ENCODE peak calls at places on chromosomes 16 and 17, in six cellular contexts. Y is SK-N-SH, K is breast epithelium, M is heart right ventricle, N is neural progenitor cell, L is esophagus squamous epithelium. Q is an unnamed sample.

GRCh38 chr17:81917565-81918332 is at the start of gene SIRT7:
- DNase-seq in N (peak; percentile 93), M (peak; percentile 65), L (no peak), Y (peak; percentile 100), K (no peak), Q (peak; percentile 76)

GRCh38 chr16:88640039-88640495 is 1.7 kb downstream of the IL17C start:
- DNase-seq in Y (no peak), M (no peak), K (no peak), N (no peak), L (no peak), Q (no peak)

GRCh38 chr17:69447726-69448125 is 33.2 kb downstream of the MAP2K6 start:
- DNase-seq in N (no peak), Y (no peak), L (no peak), K (no peak), M (peak; percentile 24), Q (peak; percentile 9)

GRCh38 chr17:13957636-13958035 is 111.7 kb upstream of the COX10 start:
- DNase-seq in Y (no peak), N (no peak), K (no peak), L (no peak), M (no peak), Q (no peak)

GRCh38 chr17:17077861-17078732 is 35.8 kb downstream of the MPRIP start:
- DNase-seq in L (no peak), K (peak; percentile 52), N (no peak), Y (no peak), M (no peak), Q (no peak)

GRCh38 chr17:41910701-41911391 is 7.9 kb downstream of the ACLY start:
- DNase-seq in M (no peak), Y (no peak), K (no peak), L (no peak), N (no peak), Q (no peak)

GRCh38 chr17:75899767-75900468 is 3.2 kb upstream of the TRIM65 start:
- DNase-seq in Y (no peak), K (no peak), M (no peak), L (no peak), N (peak; percentile 1), Q (no peak)

GRCh38 chr17:64183815-64184397 is 54.0 kb upstream of the ERN1 start:
- DNase-seq in Y (no peak), N (no peak), M (no peak), K (no peak), L (no peak), Q (no peak)

GRCh38 chr17:29914819-29915537 is 15.1 kb downstream of the SSH2 start:
- DNase-seq in N (no peak), M (no peak), Y (no peak), K (no peak), L (no peak), Q (no peak)

GRCh38 chr16:84571010-84571409 is 46.9 kb downstream of the COTL1 start:
- DNase-seq in K (no peak), L (no peak), N (no peak), Y (no peak), M (no peak), Q (no peak)

GRCh38 chr17:74888440-74888839 is 5.0 kb downstream of the FADS6 start:
- DNase-seq in N (no peak), Y (no peak), L (no peak), K (no peak), M (no peak), Q (no peak)

GRCh38 chr16:53745753-53746258 is 41.9 kb downstream of the FTO start:
- DNase-seq in K (no peak), Y (no peak), N (no peak), L (no peak), M (no peak), Q (no peak)

GRCh38 chr16:88854306-88855111 is 2.2 kb downstream of the GALNS start:
- DNase-seq in L (no peak), M (no peak), Y (no peak), N (no peak), K (no peak), Q (no peak)

GRCh38 chr16:2810651-2811050 is 6.4 kb upstream of the PRSS21 start:
- DNase-seq in Y (no peak), K (peak; percentile 28), L (no peak), N (no peak), M (no peak), Q (no peak)

GRCh38 chr17:82301300-82301915 is 16.0 kb downstream of the CD7 start:
- DNase-seq in Y (peak; percentile 52), N (no peak), L (no peak), M (no peak), K (no peak), Q (no peak)

GRCh38 chr16:85026696-85027095 is 899 bp upstream of the KIAA0513 start:
- DNase-seq in L (no peak), M (no peak), K (no peak), N (no peak), Y (no peak), Q (no peak)

GRCh38 chr16:54929090-54930033 is 1.3 kb upstream of the IRX5 start:
- DNase-seq in N (peak; percentile 100), K (peak; percentile 100), M (peak; percentile 100), Y (peak; percentile 92), L (peak; percentile 82), Q (peak; percentile 96)

GRCh38 chr16:58658796-58659211 is 25.8 kb downstream of the SLC38A7 start:
- DNase-seq in K (no peak), L (no peak), N (no peak), M (no peak), Y (no peak), Q (no peak)

GRCh38 chr16:67915831-67916723 is 15.6 kb downstream of the CTRL start:
- DNase-seq in Y (peak; percentile 58), N (no peak), L (no peak), M (no peak), K (no peak), Q (no peak)

GRCh38 chr17:19897901-19898300 is 30.2 kb upstream of the ULK2 start:
- DNase-seq in L (no peak), M (no peak), Y (no peak), K (no peak), N (peak; percentile 3), Q (no peak)

GRCh38 chr17:58314706-58315015 is 13.9 kb downstream of the TSPOAP1 start:
- DNase-seq in L (no peak), K (no peak), M (no peak), Y (peak; percentile 8), N (no peak), Q (no peak)

GRCh38 chr17:70028397-70028796 is 46.6 kb upstream of the KCNJ16 start:
- DNase-seq in Y (no peak), M (no peak), N (no peak), L (no peak), K (no peak), Q (no peak)

DNA sequence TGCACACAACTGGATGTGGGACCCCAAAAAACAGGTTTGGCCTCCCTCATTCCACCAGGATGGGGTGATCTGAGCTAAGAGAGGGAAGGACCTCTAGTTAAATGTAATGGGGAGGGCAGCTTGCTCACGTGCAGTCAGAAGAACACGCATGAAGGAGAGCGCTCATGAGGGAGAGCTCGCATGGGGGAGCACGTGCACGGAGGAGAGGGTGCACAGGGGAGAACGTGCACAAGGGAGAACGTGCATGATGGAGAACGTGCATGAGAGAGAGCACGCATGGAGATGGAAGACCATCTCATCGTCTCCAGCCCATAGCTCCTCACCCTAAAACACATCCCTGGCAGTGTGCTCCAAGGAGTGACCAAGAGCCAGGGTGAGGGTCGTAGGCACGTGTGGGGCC is 141.2 kb downstream of the RBFOX3 start:
- DNase-seq in L (no peak), Y (no peak), K (no peak), N (no peak), M (no peak), Q (no peak)
- H3K27ac ChIP-seq in L (no peak overlapping the region), Y (no peak overlapping the region), K (no peak overlapping the region), N (no peak overlapping the region), M (no peak overlapping the region), Q (no peak overlapping the region)

GRCh38 chr17:53630115-53630514 is 192.6 kb upstream of the KIF2B start:
- DNase-seq in M (no peak), Y (no peak), K (no peak), L (no peak), N (peak; percentile 51), Q (no peak)

GRCh38 chr17:53629188-53629587 is 193.5 kb upstream of the KIF2B start:
- DNase-seq in Y (no peak), M (no peak), K (no peak), L (no peak), N (no peak), Q (no peak)

GRCh38 chr17:53626286-53626685 is 196.4 kb upstream of the KIF2B start:
- DNase-seq in M (no peak), Y (no peak), K (no peak), N (no peak), L (no peak), Q (no peak)

GRCh38 chr17:53627511-53627910 is 195.2 kb upstream of the KIF2B start:
- DNase-seq in K (no peak), M (no peak), Y (no peak), L (no peak), N (no peak), Q (no peak)

DNA sequence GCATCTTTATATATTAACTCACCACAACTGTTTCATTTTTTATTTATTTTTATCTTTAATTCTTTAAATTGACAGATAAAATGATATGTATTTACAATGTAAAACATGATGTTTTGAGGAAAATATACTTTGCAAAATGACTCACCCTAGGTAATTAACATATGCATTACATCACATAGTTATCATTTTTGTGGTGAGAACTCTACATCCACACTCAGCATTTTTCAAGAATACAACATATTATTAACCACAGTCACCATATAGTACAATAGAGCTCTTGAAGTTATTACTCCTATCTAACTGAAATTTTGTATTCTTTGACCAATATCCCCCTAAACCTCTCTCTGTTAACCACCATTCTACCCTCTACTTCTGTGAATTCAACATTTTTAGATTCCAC is 194.7 kb upstream of the KIF2B start:
- DNase-seq in N (no peak), M (no peak), K (no peak), Y (no peak), L (no peak), Q (no peak)
- H3K27ac ChIP-seq in N (no peak overlapping the region), M (no peak overlapping the region), K (no peak overlapping the region), Y (no peak overlapping the region), L (no peak overlapping the region), Q (no peak overlapping the region)

DNA sequence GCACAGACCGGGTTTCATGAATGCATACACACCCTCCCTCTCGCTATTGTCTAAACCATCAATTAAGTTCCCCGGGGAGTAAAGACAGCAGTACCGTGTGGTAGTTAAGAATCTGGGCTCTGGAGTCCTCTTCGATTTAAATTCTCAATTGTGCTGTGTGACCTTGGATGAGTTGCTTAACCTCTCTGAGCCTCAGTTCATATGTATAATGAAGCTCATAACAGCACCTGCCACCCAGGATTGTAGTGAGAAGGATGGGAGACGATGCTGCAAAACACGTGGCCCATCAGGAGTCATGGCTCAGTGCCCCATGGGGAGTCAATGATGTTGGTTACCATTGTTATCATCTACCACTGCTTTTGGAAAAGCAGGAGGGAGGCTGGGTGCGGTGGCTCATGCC is 34.5 kb upstream of the KDM8 start:
- DNase-seq in N (no peak), L (no peak), M (no peak), K (no peak), Y (no peak), Q (no peak)
- H3K27ac ChIP-seq in N (no peak overlapping the region), L (no peak overlapping the region), M (no peak overlapping the region), K (no peak overlapping the region), Y (no peak overlapping the region), Q (no peak overlapping the region)

DNA sequence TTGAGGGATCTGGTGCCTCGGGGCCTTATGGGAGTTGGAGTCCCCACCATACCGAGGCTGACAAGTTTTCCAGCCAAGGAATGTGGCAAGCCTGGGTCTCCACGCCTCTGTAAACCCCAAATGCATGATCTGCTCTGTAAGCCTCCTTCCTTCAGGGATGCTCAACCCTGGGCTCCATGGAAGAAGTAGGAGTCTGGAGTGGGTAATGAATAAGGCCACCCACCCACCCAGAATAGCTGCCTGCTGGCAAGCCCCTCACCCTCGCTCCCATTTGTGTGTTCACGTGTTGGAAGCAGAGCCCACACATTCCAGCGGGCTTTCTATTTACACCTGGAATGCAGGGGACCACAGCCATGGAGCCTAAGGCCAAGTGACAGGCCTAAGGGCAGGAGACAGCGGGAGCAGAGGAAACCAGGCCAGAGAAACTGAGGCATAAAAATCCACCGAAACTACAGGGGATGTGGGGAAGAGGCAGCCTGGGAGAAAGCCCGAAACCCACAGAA is 4.4 kb downstream of the DLG4 start:
- DNase-seq in N (no peak), Y (no peak), L (no peak), K (no peak), M (no peak), Q (no peak)
- H3K27ac ChIP-seq in N (peak overlapping the region; percentile 54), Y (peak overlapping the region; percentile 96), L (peak overlapping the region; percentile 97), K (peak overlapping the region; percentile 100), M (peak overlapping the region; percentile 98), Q (peak overlapping the region; percentile 96)

Q was measured in caudate nucleus.